ENCODE peak calls at places on chromosome 6, in four cellular contexts. Y is lower lobe of right lung, Q is psoas muscle, Z is testis. G is an unnamed sample. For H3K27me3, the result is how much of the 10 kb centered on the place peaks cover.

GRCh38 chr6:101779051-101779844 is 385.7 kb downstream of the GRIK2 start:
- DNase-seq in Q (no peak), Y (no peak), Z (no peak), G (no peak)

GRCh38 chr6:75609639-75610590 is 8.2 kb downstream of the SENP6 start:
- DNase-seq in Z (no peak), Y (no peak), Q (no peak), G (no peak)

GRCh38 chr6:51322505-51322904 is 503.8 kb downstream of the TFAP2B start:
- DNase-seq in Z (no peak), Q (no peak), Y (no peak), G (no peak)

GRCh38 chr6:48249071-48249470 is 138.1 kb upstream of the PTCHD4 start:
- DNase-seq in Q (no peak), Y (no peak), Z (no peak), G (no peak)

GRCh38 chr6:138044458-138044857 is 62.8 kb downstream of the PERP start:
- DNase-seq in Q (no peak), Z (no peak), Y (no peak), G (no peak)

GRCh38 chr6:11146117-11146826 is 34.7 kb upstream of the ERVFRD-1 start:
- DNase-seq in Y (no peak), Q (no peak), Z (no peak), G (no peak)

GRCh38 chr6:158799051-158799792 is 19.9 kb downstream of the EZR start:
- DNase-seq in Q (no peak), Y (no peak), Z (no peak), G (no peak)

GRCh38 chr6:140043357-140043756 is 668.9 kb upstream of the CITED2 start:
- DNase-seq in Y (no peak), Q (no peak), Z (no peak), G (no peak)

GRCh38 chr6:115643762-115644161 is 416.9 kb downstream of the FRK start:
- DNase-seq in Y (no peak), Z (no peak), Q (no peak), G (no peak)

GRCh38 chr6:43768983-43769525 is 957 bp upstream of the VEGFA start:
- DNase-seq in Y (peak), Z (peak), Q (peak), G (no peak)

GRCh38 chr6:6723792-6724318 is 135.3 kb downstream of the LY86 start:
- DNase-seq in Z (peak), Q (no peak), Y (no peak), G (no peak)

GRCh38 chr6:137536104-137536773 is 42.0 kb upstream of the OLIG3 start:
- DNase-seq in Q (no peak), Z (no peak), Y (no peak), G (no peak)

GRCh38 chr6:51318674-51319073 is 500.0 kb downstream of the TFAP2B start:
- DNase-seq in Z (no peak), Y (no peak), Q (no peak), G (no peak)

GRCh38 chr6:133309579-133309978 is 68.4 kb downstream of the EYA4 start:
- DNase-seq in Z (no peak), Q (no peak), Y (no peak), G (no peak)

GRCh38 chr6:44563397-44563796 is 175.9 kb downstream of the CDC5L start:
- DNase-seq in Z (peak), Y (no peak), Q (no peak), G (no peak)

GRCh38 chr6:144586986-144587385 is 301.9 kb downstream of the UTRN start:
- DNase-seq in Z (no peak), Q (no peak), Y (no peak), G (no peak)
- H3K4me3 ChIP-seq in Z (no peak), Q (no peak), Y (no peak), G (no peak)

GRCh38 chr6:157239148-157239547 is 84.2 kb downstream of the TMEM242 start:
- DNase-seq in Y (no peak), Z (no peak), Q (no peak), G (no peak)

GRCh38 chr6:157235600-157236039 is 87.7 kb downstream of the TMEM242 start:
- DNase-seq in Z (peak), Y (no peak), Q (peak), G (no peak)

GRCh38 chr6:157238346-157238745 is 85.0 kb downstream of the TMEM242 start:
- DNase-seq in Q (no peak), Y (no peak), Z (no peak), G (no peak)

GRCh38 chr6:157233686-157234085 is 89.6 kb downstream of the TMEM242 start:
- DNase-seq in Q (no peak), Y (no peak), Z (no peak), G (no peak)

DNA sequence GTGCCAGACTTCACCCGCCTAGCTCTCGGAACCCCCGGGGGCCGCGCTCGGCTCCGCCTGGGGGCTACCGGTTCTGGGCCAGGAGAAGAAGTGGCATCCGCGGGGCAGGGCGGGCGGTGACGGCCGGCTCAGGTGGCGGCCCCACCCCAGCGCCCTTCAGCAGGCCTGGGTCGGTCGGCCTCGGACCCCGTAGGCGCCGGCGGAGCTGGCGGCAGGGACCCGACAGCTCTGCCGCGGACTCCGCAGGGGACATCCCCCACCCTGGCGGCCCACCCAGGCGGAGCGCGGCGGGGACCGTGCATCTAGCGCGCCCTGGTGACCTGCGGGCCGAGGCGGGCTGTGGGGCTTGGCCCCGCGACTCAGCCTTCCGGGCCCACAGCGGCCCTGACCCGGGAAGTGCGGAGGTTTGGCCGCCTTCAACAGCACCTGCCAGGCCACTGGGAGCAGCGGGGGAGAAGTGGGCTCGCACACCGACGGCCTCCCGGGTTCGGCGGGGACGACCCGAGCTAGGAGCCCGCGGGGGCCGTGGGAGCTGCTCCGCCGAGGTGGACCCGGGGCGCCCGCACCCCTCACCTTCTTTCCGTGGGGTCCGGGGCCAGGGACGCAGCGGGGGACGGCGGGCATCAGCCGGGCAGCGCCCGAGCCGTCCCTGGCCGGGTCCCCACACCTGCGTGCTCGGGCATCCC is 87.1 kb downstream of the TMEM242 start:
- DNase-seq in Z (no peak), Y (no peak), Q (no peak), G (no peak)
- H3K27me3 ChIP-seq in Z (under half), Y (under half), Q (under half), G (under half)

GRCh38 chr6:35299674-35300073 is 2.1 kb downstream of the DEF6 start:
- DNase-seq in Y (peak), Q (no peak), Z (peak), G (no peak)

GRCh38 chr6:35296931-35297330 is 687 bp upstream of the DEF6 start:
- DNase-seq in Q (no peak), Y (no peak), Z (no peak), G (no peak)

GRCh38 chr6:35300848-35301247 is 3.2 kb downstream of the DEF6 start:
- DNase-seq in Z (no peak), Y (no peak), Q (no peak), G (no peak)

GRCh38 chr6:35297541-35298481 is at the start of gene DEF6:
- DNase-seq in Z (peak), Q (peak), Y (peak), G (peak)

DNA sequence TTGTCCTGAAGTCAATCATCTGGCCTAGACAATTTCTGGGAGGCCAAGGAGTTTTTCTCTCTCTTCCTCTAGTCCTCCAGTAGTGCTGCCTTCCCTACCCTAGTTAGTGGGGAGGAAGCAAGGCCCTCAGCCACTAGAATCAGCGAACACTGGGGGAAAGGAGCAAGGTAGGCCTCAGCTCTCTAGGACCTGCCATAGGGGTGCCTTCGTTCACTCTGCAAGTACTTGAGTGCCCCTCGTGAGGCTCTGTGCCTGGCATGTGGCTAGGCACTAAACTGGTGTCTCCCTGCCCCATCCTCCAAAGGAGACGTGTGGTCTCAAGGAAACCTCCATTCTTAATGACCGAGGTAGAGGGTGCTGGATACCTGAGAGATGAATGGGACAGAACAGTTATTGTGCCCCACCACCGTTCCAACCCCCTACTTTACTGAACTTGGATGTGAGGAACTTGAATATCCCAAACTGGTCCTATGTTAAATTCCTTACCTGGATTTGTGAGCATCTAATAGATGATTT is 1.1 kb downstream of the DEF6 start:
- DNase-seq in Q (no peak), Z (no peak), Y (no peak), G (no peak)
- H3K4me3 ChIP-seq in Q (peak), Z (no peak), Y (peak), G (peak)

DNA sequence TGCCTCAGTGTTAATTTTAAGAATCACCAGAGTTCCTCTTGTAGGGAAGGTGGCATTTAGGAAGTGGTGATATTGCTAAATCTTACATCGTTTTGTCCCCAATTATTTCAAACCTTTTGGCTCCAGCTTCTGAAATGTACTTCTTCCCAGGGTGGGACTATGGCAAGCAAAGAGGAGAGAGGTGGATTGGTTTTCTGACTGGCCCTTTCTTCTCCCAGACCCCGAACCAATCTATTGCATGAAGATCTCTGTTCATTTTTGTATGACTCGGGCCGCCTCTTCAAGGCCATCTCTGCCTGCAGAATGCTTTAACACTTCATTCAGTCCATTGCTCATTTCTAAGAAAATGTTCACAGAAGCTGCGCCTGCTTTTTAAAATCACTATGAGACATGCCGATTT is 1.6 kb downstream of the VGLL2 start:
- DNase-seq in Q (no peak), Z (no peak), Y (no peak), G (no peak)
- H3K27me3 ChIP-seq in Q (under half), Z (under half), Y (half or more), G (under half)

GRCh38 chr6:154508573-154509375 is 1.7 kb downstream of the CNKSR3 start:
- DNase-seq in Z (peak), Y (no peak), Q (no peak), G (no peak)

GRCh38 chr6:154504865-154505449 is 5.5 kb downstream of the CNKSR3 start:
- DNase-seq in Q (no peak), Y (no peak), Z (no peak), G (no peak)

GRCh38 chr6:154509421-154510143 is 903 bp downstream of the CNKSR3 start:
- DNase-seq in Q (peak), Z (peak), Y (peak), G (peak)

GRCh38 chr6:154506108-154506507 is 4.4 kb downstream of the CNKSR3 start:
- DNase-seq in Z (no peak), Q (no peak), Y (no peak), G (no peak)

GRCh38 chr6:154507209-154507898 is 3.1 kb downstream of the CNKSR3 start:
- DNase-seq in Y (no peak), Q (no peak), Z (no peak), G (no peak)
- H3K4me3 ChIP-seq in Y (no peak), Q (peak), Z (no peak), G (no peak)

GRCh38 chr6:77462359-77463307 is 658 bp downstream of the HTR1B start:
- DNase-seq in Q (no peak), Z (peak), Y (peak), G (no peak)

GRCh38 chr6:77461796-77462195 is 1.5 kb downstream of the HTR1B start:
- DNase-seq in Y (no peak), Q (no peak), Z (no peak), G (no peak)

GRCh38 chr6:77466055-77467028 is 3.1 kb upstream of the HTR1B start:
- DNase-seq in Q (peak), Y (peak), Z (peak), G (peak)

GRCh38 chr6:77463881-77464867 is 883 bp upstream of the HTR1B start:
- DNase-seq in Q (no peak), Y (peak), Z (peak), G (no peak)

DNA sequence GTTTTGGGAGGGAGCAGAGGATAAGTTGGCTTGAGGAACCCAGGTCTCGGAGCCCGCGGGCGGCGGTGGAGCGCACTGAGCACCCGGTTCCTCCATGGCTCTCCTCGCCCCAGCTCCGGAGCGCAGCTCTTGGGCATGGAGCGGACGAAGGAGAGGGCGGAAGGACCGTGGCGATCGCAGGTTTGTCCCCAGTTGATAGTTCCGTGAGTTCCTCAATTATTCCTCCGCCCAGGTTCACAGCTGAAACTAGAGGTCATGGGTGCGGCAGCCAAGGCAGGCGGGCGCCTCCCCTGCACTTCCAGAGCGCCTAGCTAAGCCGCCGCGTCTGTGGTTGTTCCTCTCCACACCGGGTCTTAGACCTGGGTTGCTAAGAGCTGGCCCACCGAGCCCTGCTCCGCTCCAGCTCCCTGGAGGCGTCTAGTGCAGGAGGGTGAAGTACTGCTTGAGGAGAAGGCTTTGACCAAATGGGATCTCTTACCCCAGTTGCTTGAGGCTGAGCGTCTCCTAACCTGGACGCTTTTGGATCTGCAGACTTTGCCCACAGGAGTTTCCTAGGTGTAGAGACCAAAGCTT is at the start of gene HTR1B:
- DNase-seq in Z (peak), Q (no peak), Y (peak), G (no peak)
- H3K27me3 ChIP-seq in Z (under half), Q (under half), Y (half or more), G (under half)

GRCh38 chr6:9484686-9485085 is 930.2 kb downstream of the TFAP2A start:
- DNase-seq in Q (no peak), Z (no peak), Y (no peak), G (no peak)

GRCh38 chr6:9485992-9486391 is 928.9 kb downstream of the TFAP2A start:
- DNase-seq in Q (no peak), Z (no peak), Y (no peak), G (no peak)

GRCh38 chr6:9484091-9484490 is 930.8 kb downstream of the TFAP2A start:
- DNase-seq in Q (no peak), Y (no peak), Z (no peak), G (no peak)

GRCh38 chr6:9481292-9482029 is 933.4 kb downstream of the TFAP2A start:
- DNase-seq in Q (no peak), Y (no peak), Z (no peak), G (no peak)

DNA sequence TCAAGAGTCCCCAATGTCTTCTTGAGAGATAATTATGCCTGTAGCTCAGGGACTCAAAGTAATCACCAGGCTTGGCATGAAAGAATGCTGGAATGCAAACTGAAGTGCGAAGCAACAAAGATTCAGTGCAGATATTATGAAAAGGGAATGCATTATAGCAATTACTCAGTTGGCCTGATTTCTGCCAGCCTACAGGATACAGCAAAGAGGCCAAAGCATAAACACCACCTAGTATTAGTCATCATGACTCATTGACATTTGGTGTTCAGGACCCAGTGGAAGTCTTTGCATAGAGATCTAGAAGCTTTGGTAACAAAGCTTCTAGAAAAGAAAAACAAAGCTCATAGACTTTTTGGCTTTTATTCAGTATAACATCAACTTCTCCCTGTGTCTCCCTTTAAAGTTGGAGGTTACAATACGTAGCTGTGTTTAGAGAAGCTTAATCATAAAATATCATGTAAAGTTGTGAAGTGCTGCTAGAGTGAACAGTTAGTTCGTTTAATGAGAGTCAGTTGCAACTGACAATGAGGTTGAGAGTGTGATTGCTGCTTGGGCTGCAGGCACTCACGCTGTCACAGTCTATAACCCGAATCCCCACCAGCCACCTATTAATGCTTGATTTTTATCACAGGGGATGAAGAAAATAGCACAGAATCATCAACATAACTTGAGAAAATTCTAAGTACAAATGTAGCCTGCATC is 932.7 kb downstream of the TFAP2A start:
- DNase-seq in Y (no peak), Z (no peak), Q (no peak), G (no peak)
- H3K4me3 ChIP-seq in Y (no peak), Z (no peak), Q (no peak), G (no peak)

GRCh38 chr6:73542882-73543281 is 22.1 kb upstream of the EEF1A1 start:
- DNase-seq in Z (no peak), Y (no peak), Q (no peak), G (no peak)

GRCh38 chr6:73548458-73549446 is 27.9 kb upstream of the EEF1A1 start:
- DNase-seq in Y (no peak), Z (no peak), Q (no peak), G (no peak)

GRCh38 chr6:73547046-73547445 is 26.2 kb upstream of the EEF1A1 start:
- DNase-seq in Q (no peak), Z (no peak), Y (no peak), G (no peak)
- H3K27me3 ChIP-seq in Q (under half), Z (under half), Y (under half), G (under half)

DNA sequence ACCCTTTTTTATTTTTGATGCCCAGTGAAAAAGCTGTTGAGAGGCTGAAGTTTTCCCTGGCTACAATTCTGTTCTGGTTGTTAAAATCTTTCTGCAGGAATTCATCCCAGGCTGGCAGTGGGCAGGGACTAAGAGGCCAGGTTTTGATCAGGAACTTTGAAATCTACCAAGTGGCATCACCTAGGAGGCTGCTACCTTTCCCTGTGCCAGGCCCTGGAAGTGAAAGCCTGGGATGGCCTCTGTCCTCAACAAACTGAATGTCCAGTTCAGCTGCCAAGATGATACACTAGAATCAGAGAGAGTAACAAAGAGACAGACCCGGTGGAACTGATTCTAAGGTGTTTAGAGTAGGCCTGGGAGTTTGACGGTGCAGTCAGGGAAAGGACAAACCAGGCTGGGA is 596 bp downstream of the IYD start:
- DNase-seq in Y (no peak), Z (no peak), Q (no peak), G (no peak)
- H3K4me3 ChIP-seq in Y (no peak), Z (no peak), Q (no peak), G (no peak)

G was measured in GM06990.